ENCODE peak calls at places on chromosome 2, in four cellular contexts. U, G, V and I are unnamed samples.

GRCh38 chr2:231467613-231468525 is 3.6 kb upstream of the NCL start:
- DNase-seq in U (no peak), G (no peak), V (no peak), I (no peak)

GRCh38 chr2:175309799-175310198 is 128.3 kb upstream of the ATP5MC3 start:
- DNase-seq in U (peak), G (no peak), V (peak), I (peak)

GRCh38 chr2:207283356-207283755 is 117.6 kb upstream of the KLF7 start:
- DNase-seq in G (no peak), U (no peak), V (peak), I (peak)

GRCh38 chr2:8581048-8581561 is 100.8 kb upstream of the ID2 start:
- DNase-seq in U (no peak), G (no peak), V (no peak), I (no peak)

GRCh38 chr2:80706951-80707350 is 402.4 kb upstream of the LRRTM1 start:
- DNase-seq in U (no peak), V (no peak), G (no peak), I (no peak)

GRCh38 chr2:113124984-113125855 is 2.2 kb upstream of the IL1RN start:
- DNase-seq in V (no peak), G (no peak), U (peak), I (no peak)

GRCh38 chr2:10412380-10412779 is 35.7 kb downstream of the ODC1 start:
- DNase-seq in V (peak), G (no peak), U (peak), I (peak)

GRCh38 chr2:120989911-120990441 is 254.3 kb downstream of the GLI2 start:
- DNase-seq in U (no peak), V (no peak), G (no peak), I (no peak)

GRCh38 chr2:56589194-56589593 is 405.4 kb downstream of the CCDC85A start:
- DNase-seq in G (no peak), V (no peak), U (no peak), I (no peak)

GRCh38 chr2:109269956-109270757 is 141.2 kb downstream of the SH3RF3 start:
- DNase-seq in V (no peak), G (no peak), U (no peak), I (no peak)

GRCh38 chr2:70785137-70785911 is 5.1 kb downstream of the FIGLA start:
- DNase-seq in U (peak), G (no peak), V (peak), I (peak)

GRCh38 chr2:208827549-208828221 is 421.1 kb downstream of the PTH2R start:
- DNase-seq in V (no peak), U (no peak), G (no peak), I (no peak)

GRCh38 chr2:178891265-178891958 is 84.2 kb upstream of the TTN start:
- DNase-seq in G (peak), V (peak), U (peak), I (peak)

GRCh38 chr2:10329880-10330699 is 27.4 kb downstream of the HPCAL1 start:
- DNase-seq in G (peak), U (peak), V (peak), I (peak)